ENCODE peak calls at places on chromosome 6, in eight cellular contexts. J is stimulated activated naive CD8-positive, alpha-beta T cell treated with anti-CD3 and anti-CD28 coated beads, Interleukin-15, amount 100 ng/mL, for 72 hours; T is stomach; V is NCI-H460; O is pancreas; E is hippocampal formation; S is epithelial cell of esophagus; D is RWPE1. L is an unnamed sample.
A peak's percentile ranks its signal among the peaks of the same experiment; 100 is the strongest.

GRCh38 chr6:13733178-13733851 is 21.7 kb upstream of the RANBP9 start:
- DNase-seq in J (no peak), T (peak; percentile 44), V (peak; percentile 9), O (no peak), E (no peak), S (peak; percentile 79), D (peak; percentile 86), L (no peak)

GRCh38 chr6:107045733-107046312 is 17.8 kb downstream of the MTRES1 start:
- DNase-seq in J (no peak), T (no peak), V (no peak), O (no peak), E (no peak), S (no peak), D (no peak), L (no peak)

GRCh38 chr6:63537126-63537958 is 34.9 kb upstream of the LOC128125822 start:
- DNase-seq in J (no peak), T (no peak), V (no peak), O (no peak), E (no peak), S (peak; percentile 98), D (peak; percentile 91), L (no peak)

GRCh38 chr6:85458782-85459181 is 8.9 kb downstream of the NT5E start:
- DNase-seq in J (no peak), T (no peak), V (no peak), O (no peak), E (no peak), S (no peak), D (no peak), L (no peak)

GRCh38 chr6:137729866-137730629 is 137.0 kb upstream of the TNFAIP3 start:
- DNase-seq in J (no peak), T (no peak), V (no peak), O (no peak), E (no peak), S (peak; percentile 70), D (no peak), L (no peak)

GRCh38 chr6:111957623-111958315 is 84.5 kb upstream of the FYN start:
- DNase-seq in J (no peak), T (no peak), V (no peak), O (no peak), E (no peak), S (no peak), D (no peak), L (peak; percentile 16)

GRCh38 chr6:79665725-79666551 is 34.8 kb downstream of the SH3BGRL2 start:
- DNase-seq in J (no peak), T (no peak), V (no peak), O (no peak), E (no peak), S (no peak), D (no peak), L (no peak)

GRCh38 chr6:118468682-118469465 is 79.2 kb upstream of the PLN start:
- DNase-seq in J (no peak), T (no peak), V (peak; percentile 14), O (no peak), E (no peak), S (peak; percentile 65), D (peak; percentile 4), L (no peak)

GRCh38 chr6:118288355-118289124 is 259.6 kb upstream of the PLN start:
- DNase-seq in J (no peak), T (no peak), V (no peak), O (no peak), E (no peak), S (no peak), D (no peak), L (no peak)

GRCh38 chr6:107571354-107571753 is 81.4 kb downstream of the SOBP start:
- DNase-seq in J (no peak), T (no peak), V (no peak), O (no peak), E (no peak), S (peak; percentile 40), D (no peak), L (no peak)